ENCODE peak calls at places on chromosomes 6 and 20, in five cellular contexts. D is NCI-H1436, S is NCI-H2171, U is brain microvascular endothelial cell, X is Karpas-422. T is an unnamed sample.

GRCh38 chr20:51121901-51122412 is 99.0 kb upstream of the KCNG1 start:
- DNase-seq in U (peak), X (no peak), D (no peak), S (no peak), T (no peak)

GRCh38 chr6:130107710-130108109 is 89.3 kb downstream of the L3MBTL3 start:
- DNase-seq in U (no peak), X (peak), S (no peak), D (no peak), T (no peak)

GRCh38 chr20:60558491-60558890 is 600.3 kb downstream of the CDH26 start:
- DNase-seq in D (no peak), S (no peak), X (no peak), U (no peak), T (no peak)

GRCh38 chr6:83962592-83962991 is 71.0 kb upstream of the MRAP2 start:
- DNase-seq in S (no peak), U (no peak), D (no peak), X (peak), T (no peak)

GRCh38 chr6:79635179-79635578 is 4.0 kb downstream of the SH3BGRL2 start:
- DNase-seq in D (no peak), U (no peak), S (no peak), X (no peak), T (no peak)

GRCh38 chr20:5002077-5002413 is 735 bp upstream of the SLC23A2 start:
- DNase-seq in U (no peak), X (no peak), S (no peak), D (no peak), T (peak)

GRCh38 chr6:107716688-107717089 is 107.4 kb downstream of the SCML4 start:
- DNase-seq in D (no peak), S (peak), X (peak), U (peak), T (peak)

GRCh38 chr20:62997626-62998025 is 9.1 kb downstream of the BHLHE23 start:
- DNase-seq in S (no peak), X (no peak), D (no peak), U (no peak), T (no peak)

GRCh38 chr20:17675519-17676377 is 6.3 kb downstream of the RRBP1 start:
- DNase-seq in U (no peak), D (no peak), S (no peak), X (no peak), T (no peak)

GRCh38 chr6:36740818-36741179 is 43.2 kb downstream of the RAB44 start:
- DNase-seq in X (no peak), D (no peak), S (no peak), U (no peak), T (no peak)

GRCh38 chr6:87139236-87139635 is 16.1 kb upstream of the ZNF292 start:
- DNase-seq in S (peak), X (peak), U (peak), D (peak), T (no peak)

T was measured in testis.